ENCODE peak calls at places on chromosome 20, in four cellular contexts. One of them, this sample, is unnamed.

GRCh38 chr20:22339946-22340345 is 244.4 kb downstream of the FOXA2 start:
- DNase-seq in neural progenitor cell: no peak
- DNase-seq in suprapubic skin: no peak
- DNase-seq in GM06990: no peak
- DNase-seq in this sample: no peak

GRCh38 chr20:51860015-51860882 is 57.9 kb upstream of the SALL4 start:
- DNase-seq in suprapubic skin: no peak
- DNase-seq in neural progenitor cell: no peak
- DNase-seq in GM06990: no peak
- DNase-seq in this sample: no peak

GRCh38 chr20:44460795-44461141 is 14.9 kb upstream of the TTPAL start:
- DNase-seq in neural progenitor cell: peak
- DNase-seq in suprapubic skin: no peak
- DNase-seq in GM06990: no peak
- DNase-seq in this sample: no peak

GRCh38 chr20:46071573-46071972 is 18.2 kb downstream of the NCOA5 start:
- DNase-seq in neural progenitor cell: no peak
- DNase-seq in suprapubic skin: no peak
- DNase-seq in GM06990: no peak
- DNase-seq in this sample: no peak

GRCh38 chr20:3077618-3078134 is 6.3 kb downstream of the OXT start:
- DNase-seq in suprapubic skin: no peak
- DNase-seq in neural progenitor cell: no peak
- DNase-seq in GM06990: no peak
- DNase-seq in this sample: no peak

GRCh38 chr20:48930878-48931277 is 9.4 kb downstream of the ARFGEF2 start:
- DNase-seq in neural progenitor cell: no peak
- DNase-seq in GM06990: no peak
- DNase-seq in suprapubic skin: no peak
- DNase-seq in this sample: no peak

GRCh38 chr20:17559338-17559737 is 10.5 kb upstream of the DSTN start:
- DNase-seq in suprapubic skin: no peak
- DNase-seq in neural progenitor cell: no peak
- DNase-seq in GM06990: no peak
- DNase-seq in this sample: no peak

GRCh38 chr20:60034231-60035110 is 76.2 kb downstream of the CDH26 start:
- DNase-seq in GM06990: no peak
- DNase-seq in neural progenitor cell: no peak
- DNase-seq in suprapubic skin: no peak
- DNase-seq in this sample: no peak

GRCh38 chr20:34536798-34537394 is 20.7 kb downstream of the DYNLRB1 start:
- DNase-seq in GM06990: no peak
- DNase-seq in suprapubic skin: no peak
- DNase-seq in neural progenitor cell: peak
- DNase-seq in this sample: no peak

GRCh38 chr20:584375-585301 is 25.5 kb downstream of the TCF15 start:
- DNase-seq in neural progenitor cell: no peak
- DNase-seq in GM06990: no peak
- DNase-seq in suprapubic skin: no peak
- DNase-seq in this sample: no peak

GRCh38 chr20:33296206-33296605 is 13.2 kb downstream of the BPIFB1 start:
- DNase-seq in suprapubic skin: no peak
- DNase-seq in GM06990: no peak
- DNase-seq in neural progenitor cell: no peak
- DNase-seq in this sample: no peak

GRCh38 chr20:36390719-36391415 is 84.7 kb downstream of the DLGAP4 start:
- DNase-seq in GM06990: no peak
- DNase-seq in neural progenitor cell: no peak
- DNase-seq in suprapubic skin: no peak
- DNase-seq in this sample: no peak

GRCh38 chr20:7015257-7015656 is 247.8 kb downstream of the BMP2 start:
- DNase-seq in neural progenitor cell: no peak
- DNase-seq in suprapubic skin: no peak
- DNase-seq in GM06990: no peak
- DNase-seq in this sample: no peak

GRCh38 chr20:60953311-60953710 is 298.8 kb upstream of the CDH4 start:
- DNase-seq in GM06990: no peak
- DNase-seq in suprapubic skin: no peak
- DNase-seq in neural progenitor cell: peak
- DNase-seq in this sample: no peak

GRCh38 chr20:528923-529594 is 14.5 kb downstream of the CSNK2A1 start:
- DNase-seq in GM06990: no peak
- DNase-seq in neural progenitor cell: no peak
- DNase-seq in suprapubic skin: no peak
- DNase-seq in this sample: no peak

GRCh38 chr20:19077370-19078220 is 134.8 kb upstream of the SLC24A3 start:
- DNase-seq in neural progenitor cell: no peak
- DNase-seq in GM06990: no peak
- DNase-seq in suprapubic skin: no peak
- DNase-seq in this sample: no peak

GRCh38 chr20:43590036-43590391 is 723 bp upstream of the IFT52 start:
- DNase-seq in suprapubic skin: no peak
- DNase-seq in GM06990: no peak
- DNase-seq in neural progenitor cell: peak
- DNase-seq in this sample: peak

DNA sequence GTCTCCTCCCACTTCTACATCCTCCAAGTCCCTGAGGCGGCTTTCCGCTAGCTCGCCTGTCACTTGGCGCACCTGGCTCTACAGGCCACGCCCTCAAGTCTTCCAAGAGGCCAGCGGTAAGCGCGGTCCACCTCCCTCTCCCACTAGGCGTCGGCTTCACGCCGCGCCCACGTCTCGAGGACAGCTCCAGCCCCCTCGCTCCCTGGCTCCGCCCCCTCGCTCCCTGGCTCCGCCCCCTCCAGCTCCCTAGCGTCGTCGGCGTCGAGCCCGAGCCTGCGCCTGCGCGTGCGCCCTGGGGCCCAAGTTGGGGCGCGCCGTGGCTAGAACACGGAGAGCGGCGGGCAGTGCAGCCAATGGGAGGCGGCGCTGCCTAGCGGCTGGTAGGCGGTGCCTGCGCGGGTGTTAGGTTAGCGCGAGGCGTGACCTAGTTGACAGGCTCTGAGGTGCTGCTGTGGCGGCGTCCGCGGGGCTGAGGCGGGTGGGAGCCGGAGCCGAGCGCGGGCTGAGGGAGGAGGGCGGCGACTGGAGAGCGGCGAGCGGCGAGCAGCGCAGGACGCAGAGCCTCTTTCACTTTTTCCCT is at the start of gene MACROD2:
- DNase-seq in suprapubic skin: peak
- DNase-seq in GM06990: peak
- DNase-seq in neural progenitor cell: peak
- DNase-seq in this sample: peak
- TF ChIP-seq CTCF in suprapubic skin: no peak
- TF ChIP-seq CTCF in GM06990: no peak
- TF ChIP-seq CTCF in neural progenitor cell: no peak
- TF ChIP-seq CTCF in this sample: no peak

GRCh38 chr20:50338479-50339195 is 148.0 kb downstream of the CEBPB start:
- DNase-seq in GM06990: peak
- DNase-seq in neural progenitor cell: peak
- DNase-seq in suprapubic skin: no peak
- DNase-seq in this sample: peak
- TF ChIP-seq CTCF in GM06990: peak
- TF ChIP-seq CTCF in neural progenitor cell: no peak
- TF ChIP-seq CTCF in suprapubic skin: no peak
- TF ChIP-seq CTCF in this sample: no peak

GRCh38 chr20:62656205-62656918 is 14.1 kb downstream of the SLCO4A1 start:
- DNase-seq in neural progenitor cell: no peak
- DNase-seq in GM06990: no peak
- DNase-seq in suprapubic skin: no peak
- DNase-seq in this sample: no peak
- TF ChIP-seq CTCF in neural progenitor cell: no peak
- TF ChIP-seq CTCF in GM06990: no peak
- TF ChIP-seq CTCF in suprapubic skin: no peak
- TF ChIP-seq CTCF in this sample: no peak

GRCh38 chr20:53227523-53227922 is 255.4 kb downstream of the TSHZ2 start:
- DNase-seq in neural progenitor cell: no peak
- DNase-seq in suprapubic skin: no peak
- DNase-seq in GM06990: no peak
- DNase-seq in this sample: no peak
- TF ChIP-seq CTCF in neural progenitor cell: no peak
- TF ChIP-seq CTCF in suprapubic skin: no peak
- TF ChIP-seq CTCF in GM06990: no peak
- TF ChIP-seq CTCF in this sample: no peak

GRCh38 chr20:10225439-10226080 is 6.9 kb downstream of the SNAP25 start:
- DNase-seq in neural progenitor cell: peak
- DNase-seq in suprapubic skin: no peak
- DNase-seq in GM06990: no peak
- DNase-seq in this sample: no peak
- TF ChIP-seq CTCF in neural progenitor cell: peak
- TF ChIP-seq CTCF in suprapubic skin: no peak
- TF ChIP-seq CTCF in GM06990: peak
- TF ChIP-seq CTCF in this sample: no peak

GRCh38 chr20:32274359-32274758 is 3.1 kb upstream of the KIF3B start:
- DNase-seq in suprapubic skin: no peak
- DNase-seq in GM06990: no peak
- DNase-seq in neural progenitor cell: no peak
- DNase-seq in this sample: no peak

GRCh38 chr20:32277361-32278198 is at the start of gene KIF3B:
- DNase-seq in GM06990: peak
- DNase-seq in neural progenitor cell: peak
- DNase-seq in suprapubic skin: peak
- DNase-seq in this sample: peak

GRCh38 chr20:32281711-32282110 is 4.3 kb downstream of the KIF3B start:
- DNase-seq in suprapubic skin: no peak
- DNase-seq in neural progenitor cell: no peak
- DNase-seq in GM06990: no peak
- DNase-seq in this sample: no peak

GRCh38 chr20:32282461-32282860 is 5.0 kb downstream of the KIF3B start:
- DNase-seq in suprapubic skin: no peak
- DNase-seq in GM06990: no peak
- DNase-seq in neural progenitor cell: no peak
- DNase-seq in this sample: no peak

DNA sequence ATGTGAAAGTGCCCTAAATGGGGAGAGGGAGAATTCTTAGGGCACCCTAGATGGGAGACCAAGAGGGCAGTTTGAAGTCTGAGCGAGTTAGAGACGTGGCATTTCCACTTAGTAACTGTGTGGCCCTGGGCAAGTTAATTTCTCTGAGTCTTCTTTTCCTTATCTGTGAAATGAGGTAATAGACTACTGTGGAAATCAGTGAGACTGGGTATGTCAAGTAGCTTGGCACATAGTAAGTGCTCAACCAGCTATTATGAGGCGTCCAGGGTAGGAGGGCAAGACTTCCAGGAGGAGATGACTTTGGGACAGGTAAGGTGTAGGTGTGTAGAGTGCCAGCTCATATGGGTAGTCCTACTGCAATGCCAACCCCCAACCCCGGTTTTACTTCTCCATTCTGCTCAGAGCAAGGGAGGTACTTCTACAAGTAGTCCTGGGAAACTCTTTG is 770 bp downstream of the KIF3B start:
- DNase-seq in GM06990: peak
- DNase-seq in suprapubic skin: no peak
- DNase-seq in neural progenitor cell: no peak
- DNase-seq in this sample: peak
- TF ChIP-seq CTCF in GM06990: no peak
- TF ChIP-seq CTCF in suprapubic skin: no peak
- TF ChIP-seq CTCF in neural progenitor cell: no peak
- TF ChIP-seq CTCF in this sample: no peak

GRCh38 chr20:13302647-13303425 is 81.8 kb downstream of the ISM1 start:
- DNase-seq in suprapubic skin: no peak
- DNase-seq in neural progenitor cell: peak
- DNase-seq in GM06990: no peak
- DNase-seq in this sample: peak
- TF ChIP-seq CTCF in suprapubic skin: peak
- TF ChIP-seq CTCF in neural progenitor cell: peak
- TF ChIP-seq CTCF in GM06990: peak
- TF ChIP-seq CTCF in this sample: peak

DNA sequence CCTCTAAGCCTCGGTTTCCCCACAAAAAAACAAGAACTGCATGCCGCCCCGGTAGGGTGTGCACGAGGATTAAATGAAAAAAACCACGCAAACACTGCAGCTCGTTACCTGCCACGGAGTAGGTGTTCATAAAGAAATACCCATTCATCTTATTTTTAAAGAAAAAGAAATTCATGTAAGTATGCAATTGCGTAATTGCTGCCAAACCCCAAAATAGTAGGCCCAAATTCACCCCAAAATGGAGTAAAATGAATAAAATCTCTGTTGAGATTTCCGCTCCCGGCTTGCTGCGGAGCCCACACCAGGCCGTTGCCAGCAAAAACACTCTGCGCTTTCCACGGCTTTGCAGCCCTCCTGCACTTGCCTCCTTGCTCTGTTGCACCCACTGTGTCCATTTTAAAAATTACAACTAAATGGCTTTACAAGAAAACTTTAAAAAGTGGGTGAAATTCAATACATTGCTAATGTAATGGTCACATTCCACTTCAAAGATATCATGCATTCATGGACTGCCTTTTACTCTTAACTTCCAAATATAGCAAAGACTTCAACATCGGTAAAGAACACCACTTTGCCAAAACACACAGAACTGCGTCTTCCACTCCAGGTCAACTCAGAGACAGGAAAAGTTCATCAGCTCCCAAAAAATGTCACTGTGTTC is 125.0 kb downstream of the ZMYND8 start:
- DNase-seq in neural progenitor cell: no peak
- DNase-seq in GM06990: no peak
- DNase-seq in suprapubic skin: no peak
- DNase-seq in this sample: no peak
- TF ChIP-seq CTCF in neural progenitor cell: peak
- TF ChIP-seq CTCF in GM06990: no peak
- TF ChIP-seq CTCF in suprapubic skin: no peak
- TF ChIP-seq CTCF in this sample: no peak

DNA sequence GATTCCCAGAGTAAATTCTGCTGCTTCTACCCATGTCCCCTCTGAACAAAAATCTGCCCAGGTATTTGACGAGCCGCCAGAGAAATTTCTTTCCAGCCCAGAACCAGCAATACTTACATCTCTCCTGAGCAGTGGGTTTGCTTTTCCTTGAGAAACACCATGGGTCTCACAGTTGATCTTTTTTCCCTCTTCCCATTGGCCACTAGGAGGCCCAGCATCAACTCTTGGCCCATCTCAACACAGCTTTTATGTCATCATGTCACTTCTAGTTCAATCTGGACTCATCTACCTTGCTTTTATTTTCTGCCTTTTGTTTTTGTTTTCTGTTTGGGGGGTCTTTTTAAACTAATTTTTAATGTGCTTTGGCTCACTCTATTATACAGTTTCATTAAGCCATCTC is 18.8 kb downstream of the MAFB start:
- DNase-seq in suprapubic skin: no peak
- DNase-seq in neural progenitor cell: no peak
- DNase-seq in GM06990: no peak
- DNase-seq in this sample: no peak
- TF ChIP-seq CTCF in suprapubic skin: no peak
- TF ChIP-seq CTCF in neural progenitor cell: no peak
- TF ChIP-seq CTCF in GM06990: peak
- TF ChIP-seq CTCF in this sample: no peak

This sample was measured in GM10248.